ENCODE peak calls at places on chromosomes 16 and 17, in nine cellular contexts. X, Q, A, M, Z, G, R, P and K are unnamed samples.

GRCh38 chr17:80132906-80133625 is 13.9 kb downstream of the EIF4A3 start:
- DNase-seq in X (no peak), Q (no peak), A (no peak), M (no peak), Z (no peak), G (no peak), R (no peak), P (no peak), K (no peak)

GRCh38 chr17:50608700-50609375 is 25.8 kb upstream of the ABCC3 start:
- DNase-seq in X (no peak), Q (no peak), A (peak; percentile 88), M (no peak), Z (no peak), G (no peak), R (no peak), P (no peak), K (no peak)

GRCh38 chr17:38925263-38925995 is at the start of gene LASP1NB:
- DNase-seq in X (peak; percentile 63), Q (peak; percentile 82), A (no peak), M (no peak), Z (no peak), G (no peak), R (no peak), P (no peak), K (no peak)

GRCh38 chr17:44901323-44901965 is 2.2 kb upstream of the EFTUD2 start:
- DNase-seq in X (no peak), Q (no peak), A (no peak), M (peak; percentile 92), Z (peak; percentile 34), G (peak; percentile 78), R (no peak), P (peak; percentile 85), K (no peak)

GRCh38 chr17:42518755-42519545 is 17.1 kb upstream of the NAGLU start:
- DNase-seq in X (peak; percentile 81), Q (no peak), A (no peak), M (peak; percentile 99), Z (no peak), G (peak; percentile 52), R (no peak), P (peak; percentile 58), K (no peak)

GRCh38 chr17:57988301-57989010 is 402 bp upstream of the VEZF1 start:
- DNase-seq in X (peak; percentile 58), Q (peak; percentile 53), A (peak; percentile 77), M (peak; percentile 54), Z (peak; percentile 71), G (peak; percentile 84), R (peak; percentile 82), P (peak; percentile 80), K (no peak)

GRCh38 chr16:75250809-75251279 is 580 bp downstream of the BCAR1 start:
- DNase-seq in X (no peak), Q (no peak), A (no peak), M (no peak), Z (no peak), G (peak; percentile 78), R (no peak), P (no peak), K (no peak)

GRCh38 chr17:34201225-34201624 is 53.9 kb upstream of the CCL2 start:
- DNase-seq in X (no peak), Q (no peak), A (no peak), M (no peak), Z (no peak), G (no peak), R (no peak), P (peak; percentile 28), K (no peak)